ENCODE peak calls at places on chromosome 18, in six cellular contexts. Y, J, R, I, O and Z are unnamed samples.

GRCh38 chr18:51020536-51020935 is 9.5 kb upstream of the SMAD4 start:
- DNase-seq in O (no peak), I (no peak), R (no peak), J (no peak), Y (no peak), Z (no peak)

GRCh38 chr18:54616220-54616848 is 25.3 kb downstream of the DYNAP start:
- DNase-seq in R (no peak), Y (no peak), O (peak; percentile 52), I (no peak), J (no peak), Z (no peak)

GRCh38 chr18:24763765-24764548 is 303.5 kb downstream of the HRH4 start:
- DNase-seq in I (peak; percentile 56), Y (peak; percentile 65), R (no peak), O (no peak), J (peak; percentile 95), Z (no peak)

GRCh38 chr18:8988262-8988871 is 114.1 kb upstream of the NDUFV2 start:
- DNase-seq in I (peak; percentile 73), R (peak; percentile 65), O (peak; percentile 64), J (peak; percentile 82), Y (peak; percentile 77), Z (peak; percentile 78)

GRCh38 chr18:5142131-5142530 is 54.9 kb downstream of the AKAIN1 start:
- DNase-seq in O (no peak), J (no peak), Y (no peak), R (no peak), I (no peak), Z (no peak)

GRCh38 chr18:39596891-39597290 is 2031.3 kb upstream of the CELF4 start:
- DNase-seq in Y (peak; percentile 1), I (no peak), O (no peak), J (no peak), R (no peak), Z (no peak)

GRCh38 chr18:24590946-24591345 is 130.5 kb downstream of the HRH4 start:
- DNase-seq in J (no peak), I (no peak), O (no peak), Y (no peak), R (no peak), Z (no peak)

GRCh38 chr18:22422909-22423548 is 5.3 kb upstream of the CTAGE1 start:
- DNase-seq in O (peak; percentile 56), R (no peak), Y (peak; percentile 92), I (peak; percentile 76), J (peak; percentile 73), Z (peak; percentile 20)

GRCh38 chr18:24427484-24427883 is 1.0 kb downstream of the IMPACT start:
- DNase-seq in J (peak; percentile 51), I (peak; percentile 33), O (peak; percentile 23), Y (peak; percentile 11), R (peak; percentile 8), Z (peak; percentile 55)

GRCh38 chr18:50231621-50232020 is 34.7 kb downstream of the CFAP53 start:
- DNase-seq in O (peak; percentile 93), I (no peak), J (peak; percentile 33), Y (no peak), R (no peak), Z (no peak)

GRCh38 chr18:31990823-31991222 is 27.8 kb upstream of the RNF125 start:
- DNase-seq in R (no peak), O (no peak), I (no peak), J (no peak), Y (no peak), Z (no peak)

GRCh38 chr18:44852216-44852615 is 171.5 kb downstream of the SETBP1 start:
- DNase-seq in O (no peak), Y (no peak), R (no peak), J (no peak), I (no peak), Z (no peak)

GRCh38 chr18:46755315-46756171 is 1.3 kb downstream of the ST8SIA5 start:
- DNase-seq in R (no peak), I (no peak), Y (no peak), J (no peak), O (no peak), Z (no peak)
- H3K4me3 ChIP-seq in R (no peak overlapping the region), I (no peak overlapping the region), Y (no peak overlapping the region), J (no peak overlapping the region), O (no peak overlapping the region), Z (no peak overlapping the region)

GRCh38 chr18:48943736-48944527 is 6.8 kb downstream of the SMAD7 start:
- DNase-seq in J (peak; percentile 7), R (no peak), Y (no peak), I (no peak), O (no peak), Z (no peak)

GRCh38 chr18:48942554-48943261 is 8.1 kb downstream of the SMAD7 start:
- DNase-seq in R (peak; percentile 92), I (peak; percentile 83), J (peak; percentile 97), Y (peak; percentile 88), O (peak; percentile 96), Z (peak; percentile 95)

GRCh38 chr18:48942086-48942485 is 8.7 kb downstream of the SMAD7 start:
- DNase-seq in O (no peak), R (no peak), J (peak; percentile 38), I (no peak), Y (no peak), Z (no peak)

GRCh38 chr18:48944634-48945033 is 6.1 kb downstream of the SMAD7 start:
- DNase-seq in O (peak; percentile 57), J (peak; percentile 61), I (peak; percentile 57), R (no peak), Y (peak; percentile 80), Z (peak; percentile 61)

GRCh38 chr18:48943333-48943732 is 7.4 kb downstream of the SMAD7 start:
- DNase-seq in R (no peak), J (peak; percentile 15), I (no peak), O (no peak), Y (no peak), Z (no peak)
- H3K4me3 ChIP-seq in R (peak overlapping the region; percentile 80), J (peak overlapping the region; percentile 53), I (no peak overlapping the region), O (no peak overlapping the region), Y (peak overlapping the region; percentile 51), Z (no peak overlapping the region)

GRCh38 chr18:36132756-36133155 is 3.1 kb downstream of the ELP2 start:
- DNase-seq in R (no peak), Y (no peak), J (no peak), O (no peak), I (no peak), Z (no peak)

GRCh38 chr18:36129300-36130038 is at the start of the genes ELP2 and SLC39A6:
- DNase-seq in J (peak; percentile 98), Y (peak; percentile 93), R (peak; percentile 90), O (peak; percentile 77), I (peak; percentile 97), Z (peak; percentile 96)

GRCh38 chr18:36130039-36130831 is 536 bp downstream of the ELP2 start:
- DNase-seq in R (no peak), I (no peak), Y (peak; percentile 7), J (peak; percentile 23), O (no peak), Z (peak; percentile 8)

GRCh38 chr18:36131692-36132483 is 2.2 kb downstream of the ELP2 start:
- DNase-seq in J (no peak), Y (no peak), O (no peak), R (no peak), I (no peak), Z (no peak)

GRCh38 chr18:36130883-36131653 is 1.4 kb downstream of the ELP2 start:
- DNase-seq in R (no peak), J (no peak), O (no peak), I (no peak), Y (no peak), Z (no peak)
- H3K4me3 ChIP-seq in R (peak overlapping the region; percentile 86), J (peak overlapping the region; percentile 92), O (peak overlapping the region; percentile 90), I (peak overlapping the region; percentile 87), Y (peak overlapping the region; percentile 99), Z (peak overlapping the region; percentile 81)

DNA sequence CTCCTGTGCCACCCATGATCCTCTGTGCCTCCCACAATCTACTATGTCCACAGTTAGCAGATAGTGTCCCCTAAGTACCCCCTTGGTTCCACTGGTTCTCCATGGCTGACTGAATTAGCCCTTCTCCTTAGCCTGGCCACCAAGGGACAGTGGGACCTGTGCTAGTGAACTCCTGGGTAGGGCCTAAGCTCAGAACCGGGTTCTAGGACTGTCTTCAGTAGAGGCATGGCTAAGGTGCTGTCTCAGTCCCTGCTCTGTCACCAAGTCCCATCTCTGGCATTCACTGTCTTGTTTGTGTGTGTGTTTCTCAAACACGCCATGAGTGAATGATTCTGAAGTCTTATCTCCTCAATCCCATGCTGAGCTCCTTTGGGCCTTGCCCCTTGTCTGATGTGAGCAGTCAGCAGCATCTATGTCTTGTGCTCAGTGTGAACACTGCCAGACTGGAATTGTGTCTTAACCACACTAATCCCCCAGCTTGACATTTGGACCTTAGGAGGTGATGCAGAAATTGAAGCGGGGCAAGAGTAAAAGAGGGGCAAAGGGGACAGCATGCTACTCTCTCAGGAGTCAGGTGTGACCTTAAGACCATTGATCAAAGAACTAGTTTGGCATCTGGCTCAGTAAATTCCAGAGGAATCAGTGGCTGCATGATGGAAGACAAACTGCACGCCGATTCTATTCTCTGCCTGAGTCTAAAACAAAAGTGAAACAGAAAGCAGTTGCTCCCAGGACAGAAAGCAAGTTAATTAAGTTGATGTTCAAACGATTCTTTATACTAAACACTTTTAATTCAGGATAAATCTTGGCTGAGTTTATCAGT is 190.5 kb downstream of the ALPK2 start:
- DNase-seq in J (peak; percentile 60), I (peak; percentile 34), Y (peak; percentile 39), O (no peak), R (no peak), Z (peak; percentile 48)
- H3K4me3 ChIP-seq in J (peak overlapping the region; percentile 64), I (no peak overlapping the region), Y (peak overlapping the region; percentile 53), O (no peak overlapping the region), R (no peak overlapping the region), Z (no peak overlapping the region)

GRCh38 chr18:49072524-49072934 is 121.8 kb upstream of the SMAD7 start:
- DNase-seq in Y (peak; percentile 87), R (no peak), J (peak; percentile 27), O (peak; percentile 17), I (peak; percentile 74), Z (peak; percentile 33)
- H3K4me3 ChIP-seq in Y (peak overlapping the region; percentile 45), R (no peak overlapping the region), J (peak overlapping the region; percentile 48), O (no peak overlapping the region), I (no peak overlapping the region), Z (peak overlapping the region; percentile 9)

DNA sequence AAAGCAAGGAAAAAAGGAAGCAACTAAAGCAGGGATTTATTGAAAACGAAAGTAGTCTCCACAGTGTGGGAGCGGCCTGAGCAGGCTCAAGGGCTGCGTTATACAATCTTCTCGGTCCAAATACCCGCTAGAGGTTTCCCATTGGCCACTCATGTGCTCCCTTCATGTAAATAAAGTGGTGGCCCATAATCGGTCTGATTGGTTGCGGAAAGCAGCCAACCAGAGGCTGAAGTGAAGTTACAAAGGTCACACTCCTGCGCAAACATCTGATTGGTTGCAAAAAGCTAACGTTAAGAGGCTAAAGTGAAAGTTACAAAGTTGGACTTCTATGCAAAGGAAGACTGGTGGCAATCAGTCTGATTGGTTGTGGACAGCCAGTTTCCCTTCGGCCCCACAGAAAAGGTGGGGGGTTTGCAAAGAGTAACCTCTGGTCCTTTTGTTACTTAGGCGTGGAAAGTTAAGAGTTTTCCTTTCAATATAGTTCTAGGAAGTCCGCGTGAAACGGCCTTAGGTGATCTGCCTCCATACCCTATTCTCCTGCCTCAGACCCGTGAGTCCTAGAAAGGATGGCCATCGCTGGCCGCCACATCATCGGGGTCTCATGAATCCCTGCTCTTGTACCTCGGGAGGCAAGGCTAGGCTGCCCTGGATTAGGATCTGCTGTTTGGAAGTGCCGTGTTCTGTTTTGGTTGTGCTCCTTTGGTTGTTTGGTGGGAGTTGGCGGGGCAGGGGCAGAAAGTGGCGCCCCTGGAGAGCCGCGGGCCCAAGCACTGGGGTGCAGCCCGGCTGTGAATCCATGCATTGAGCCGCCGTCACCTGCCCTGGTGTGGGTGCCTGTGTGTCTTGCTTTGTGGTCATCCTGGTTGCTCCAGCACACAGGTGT is 80.4 kb upstream of the LDLRAD4 start:
- DNase-seq in R (peak; percentile 70), I (peak; percentile 36), J (peak; percentile 9), O (peak; percentile 13), Y (no peak), Z (no peak)
- H3K4me3 ChIP-seq in R (peak overlapping the region; percentile 58), I (no peak overlapping the region), J (peak overlapping the region; percentile 72), O (peak overlapping the region; percentile 47), Y (no peak overlapping the region), Z (no peak overlapping the region)